ENCODE peak calls at places on chromosomes 11 and 22, in nine cellular contexts. Z is omental fat pad, K is fibroblast of villous mesenchyme, D is cardiac fibroblast, S is HL-60, O is endothelial cell, U is ovary, E is epithelial cell of esophagus, P is body of pancreas. X is an unnamed sample.

GRCh38 chr22:31333648-31334047 is 12.5 kb downstream of the PATZ1 start:
- DNase-seq in Z (no peak), K (no peak), D (no peak), S (no peak), O (no peak), U (no peak), E (no peak), P (no peak), X (no peak)

GRCh38 chr22:41280065-41280464 is 5.9 kb downstream of the RANGAP1 start:
- DNase-seq in Z (no peak), K (no peak), D (no peak), S (no peak), O (no peak), U (no peak), E (peak; percentile 100), P (no peak), X (no peak)

GRCh38 chr11:46050065-46050464 is 71.2 kb downstream of the PHF21A start:
- DNase-seq in Z (no peak), K (peak; percentile 75), D (peak; percentile 85), S (peak; percentile 27), O (peak; percentile 4), U (no peak), E (peak; percentile 82), P (peak; percentile 11), X (peak; percentile 38)

GRCh38 chr11:72753341-72754148 is 1.3 kb upstream of the ARAP1 start:
- DNase-seq in Z (no peak), K (no peak), D (no peak), S (no peak), O (no peak), U (no peak), E (no peak), P (no peak), X (no peak)

GRCh38 chr11:118746988-118747585 is 43.9 kb downstream of the DDX6 start:
- DNase-seq in Z (no peak), K (peak; percentile 16), D (peak; percentile 22), S (no peak), O (no peak), U (no peak), E (no peak), P (no peak), X (no peak)

GRCh38 chr11:128324531-128325141 is 262.7 kb downstream of the ETS1 start:
- DNase-seq in Z (no peak), K (no peak), D (no peak), S (no peak), O (no peak), U (no peak), E (no peak), P (no peak), X (no peak)

GRCh38 chr11:118006153-118006534 is 19.9 kb downstream of the IL10RA start:
- DNase-seq in Z (no peak), K (no peak), D (no peak), S (no peak), O (no peak), U (no peak), E (no peak), P (no peak), X (no peak)

GRCh38 chr11:102552447-102553200 is 22.1 kb upstream of the MMP7 start:
- DNase-seq in Z (no peak), K (no peak), D (peak; percentile 41), S (no peak), O (no peak), U (no peak), E (peak; percentile 76), P (no peak), X (no peak)

GRCh38 chr11:104623518-104623917 is 274.7 kb downstream of the CASP12 start:
- DNase-seq in Z (no peak), K (peak; percentile 24), D (peak; percentile 81), S (no peak), O (no peak), U (no peak), E (peak; percentile 64), P (no peak), X (no peak)

GRCh38 chr11:112280268-112281126 is 19.8 kb upstream of the PLET1 start:
- DNase-seq in Z (peak; percentile 38), K (peak; percentile 87), D (peak; percentile 87), S (peak; percentile 82), O (peak; percentile 64), U (peak; percentile 58), E (peak; percentile 87), P (peak; percentile 64), X (peak; percentile 47)

GRCh38 chr22:40533712-40534378 is 102.7 kb downstream of the MRTFA start:
- DNase-seq in Z (no peak), K (peak; percentile 91), D (peak; percentile 81), S (peak; percentile 68), O (no peak), U (no peak), E (peak; percentile 73), P (no peak), X (no peak)

GRCh38 chr11:28539239-28540025 is 431.2 kb downstream of the METTL15 start:
- DNase-seq in Z (no peak), K (peak; percentile 19), D (no peak), S (no peak), O (no peak), U (no peak), E (peak; percentile 21), P (no peak), X (no peak)

GRCh38 chr11:36454991-36455611 is 55.0 kb downstream of the TRAF6 start:
- DNase-seq in Z (no peak), K (peak; percentile 45), D (peak; percentile 36), S (no peak), O (no peak), U (no peak), E (no peak), P (no peak), X (no peak)

GRCh38 chr11:110712643-110713468 is 619 bp upstream of the ARHGAP20 start:
- DNase-seq in Z (peak; percentile 23), K (peak; percentile 48), D (peak; percentile 53), S (peak; percentile 5), O (peak; percentile 38), U (no peak), E (peak; percentile 29), P (no peak), X (no peak)

GRCh38 chr22:19663286-19663815 is 51.0 kb upstream of the SEPTIN5 start:
- DNase-seq in Z (no peak), K (peak; percentile 57), D (peak; percentile 91), S (peak; percentile 54), O (no peak), U (peak; percentile 45), E (peak; percentile 46), P (peak; percentile 50), X (peak; percentile 54)

GRCh38 chr22:27504360-27504759 is 297.2 kb downstream of the MN1 start:
- DNase-seq in Z (no peak), K (no peak), D (no peak), S (no peak), O (no peak), U (no peak), E (no peak), P (no peak), X (no peak)

GRCh38 chr11:126607374-126607773 is 251.9 kb downstream of the ST3GAL4 start:
- DNase-seq in Z (no peak), K (peak; percentile 33), D (peak; percentile 51), S (peak; percentile 25), O (peak; percentile 73), U (no peak), E (peak; percentile 61), P (peak; percentile 72), X (peak; percentile 31)

GRCh38 chr22:49617866-49618688 is 209.6 kb downstream of the BRD1 start:
- DNase-seq in Z (no peak), K (no peak), D (no peak), S (no peak), O (no peak), U (peak; percentile 3), E (no peak), P (no peak), X (no peak)

GRCh38 chr11:59187020-59187419 is 15.1 kb downstream of the DTX4 start:
- DNase-seq in Z (no peak), K (no peak), D (no peak), S (no peak), O (no peak), U (no peak), E (no peak), P (no peak), X (no peak)

GRCh38 chr11:121459413-121460041 is 6.8 kb upstream of the SORL1-AS1 start:
- DNase-seq in Z (no peak), K (no peak), D (no peak), S (no peak), O (no peak), U (no peak), E (no peak), P (no peak), X (no peak)

GRCh38 chr22:26650722-26651421 is 6.5 kb upstream of the MIAT start:
- DNase-seq in Z (no peak), K (no peak), D (no peak), S (no peak), O (no peak), U (no peak), E (no peak), P (no peak), X (no peak)

GRCh38 chr11:114832532-114833125 is 154.3 kb downstream of the NXPE2 start:
- DNase-seq in Z (no peak), K (no peak), D (no peak), S (no peak), O (peak; percentile 23), U (no peak), E (no peak), P (no peak), X (no peak)

GRCh38 chr11:11155962-11156815 is 196.9 kb downstream of the CSNK2A3 start:
- DNase-seq in Z (no peak), K (no peak), D (no peak), S (no peak), O (peak; percentile 69), U (no peak), E (no peak), P (no peak), X (no peak)
- TF ChIP-seq CTCF in Z (no peak), K (peak; percentile 61), D (peak; percentile 41), S (peak; percentile 16), O (peak; percentile 81), U (no peak), E (peak; percentile 45), P (no peak), X (peak; percentile 47)

GRCh38 chr11:33690290-33691050 is 10.2 kb downstream of the C11orf91 start:
- DNase-seq in Z (no peak), K (peak; percentile 93), D (peak; percentile 100), S (no peak), O (no peak), U (peak; percentile 51), E (peak; percentile 98), P (peak; percentile 37), X (peak; percentile 76)
- TF ChIP-seq CTCF in Z (no peak), K (no peak), D (no peak), S (no peak), O (no peak), U (no peak), E (no peak), P (no peak), X (no peak)

DNA sequence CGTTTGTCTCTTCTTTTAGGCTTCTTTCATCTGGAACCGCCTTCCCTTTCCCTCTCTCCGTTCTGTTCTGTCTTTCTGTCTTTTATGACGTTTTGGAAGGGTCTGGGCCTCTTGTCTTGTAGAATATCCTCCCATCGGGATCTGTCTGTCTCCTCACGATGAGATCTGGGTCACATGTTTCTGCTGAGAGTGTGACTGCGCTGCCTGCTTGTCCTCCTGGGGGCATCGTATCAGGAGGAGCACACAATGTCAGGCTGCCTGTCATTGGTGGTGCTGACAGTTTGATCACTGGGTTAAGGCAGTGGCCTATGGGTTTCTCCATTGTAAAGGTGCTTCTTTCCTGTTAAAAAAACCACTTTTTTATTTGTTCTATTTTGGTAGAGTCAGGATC is 60.4 kb upstream of the PARVG start:
- DNase-seq in Z (no peak), K (no peak), D (no peak), S (no peak), O (no peak), U (no peak), E (no peak), P (no peak), X (no peak)
- TF ChIP-seq CTCF in Z (no peak), K (no peak), D (no peak), S (no peak), O (no peak), U (no peak), E (no peak), P (no peak), X (no peak)

GRCh38 chr11:472272-472671 is 22.2 kb downstream of the PTDSS2 start:
- DNase-seq in Z (no peak), K (no peak), D (no peak), S (no peak), O (no peak), U (no peak), E (no peak), P (no peak), X (no peak)
- TF ChIP-seq CTCF in Z (no peak), K (no peak), D (no peak), S (no peak), O (no peak), U (no peak), E (no peak), P (no peak), X (no peak)

X was measured in AG09319.